ENCODE peak calls at places on chromosomes 4 and X, in four cellular contexts. F, E, B and V are unnamed samples. For H3K36me3, the result is how much of the 10 kb centered on the place peaks cover.

GRCh38 chr4:167578906-167579305 is 344.6 kb upstream of the SPOCK3 start:
- DNase-seq in B (no peak), E (no peak), F (no peak), V (peak)

GRCh38 chrX:33065415-33065814 is 145.9 kb downstream of the DMD start:
- DNase-seq in E (no peak), B (no peak), F (no peak), V (no peak)

GRCh38 chr4:22301253-22301652 is 214.6 kb downstream of the ADGRA3 start:
- DNase-seq in E (no peak), B (no peak), F (no peak), V (no peak)

GRCh38 chr4:6541789-6542188 is 33.2 kb upstream of the MAN2B2 start:
- DNase-seq in B (no peak), F (no peak), E (no peak), V (no peak)

GRCh38 chr4:140609548-140610425 is 41.0 kb upstream of the UCP1 start:
- DNase-seq in E (no peak), F (no peak), B (peak), V (peak)

GRCh38 chr4:84579410-84579791 is 3.5 kb upstream of the CDS1 start:
- DNase-seq in E (no peak), F (no peak), B (no peak), V (no peak)

GRCh38 chr4:125780159-125780558 is 465.4 kb downstream of the FAT4 start:
- DNase-seq in B (peak), F (no peak), E (no peak), V (no peak)

GRCh38 chr4:159048166-159048886 is 54.6 kb upstream of the RAPGEF2 start:
- DNase-seq in F (peak), B (peak), E (no peak), V (peak)

GRCh38 chrX:39144323-39144722 is 343.1 kb downstream of the MID1IP1 start:
- DNase-seq in F (no peak), E (no peak), B (no peak), V (no peak)

GRCh38 chr4:95355021-95355420 is 193.8 kb downstream of the UNC5C start:
- DNase-seq in E (no peak), F (no peak), B (no peak), V (no peak)

GRCh38 chr4:7423801-7424552 is 10.8 kb downstream of the PSAPL1 start:
- DNase-seq in F (peak), E (no peak), B (no peak), V (no peak)

GRCh38 chr4:154450971-154451370 is 40.6 kb downstream of the DCHS2 start:
- DNase-seq in F (no peak), E (no peak), B (no peak), V (no peak)

GRCh38 chr4:107825072-107825789 is 499 bp downstream of the SGMS2 start:
- DNase-seq in B (peak), F (peak), E (no peak), V (peak)

GRCh38 chr4:119728692-119729593 is 100.3 kb upstream of the PDE5A start:
- DNase-seq in F (no peak), E (no peak), B (peak), V (no peak)

GRCh38 chr4:112099701-112100289 is 45.5 kb upstream of the FAM241A start:
- DNase-seq in F (no peak), B (peak), E (no peak), V (no peak)

GRCh38 chrX:45449982-45450381 is 249.3 kb upstream of the DIPK2B start:
- DNase-seq in E (no peak), B (no peak), F (no peak), V (no peak)

GRCh38 chr4:37767546-37767945 is 58.9 kb upstream of the PGM2 start:
- DNase-seq in B (peak), E (no peak), F (peak), V (peak)

GRCh38 chrX:17405225-17405969 is 30.4 kb downstream of the NHS start:
- DNase-seq in F (no peak), B (no peak), E (no peak), V (no peak)

GRCh38 chr4:106297636-106298035 is 18.4 kb downstream of the TBCK start:
- DNase-seq in F (no peak), E (no peak), B (no peak), V (no peak)

GRCh38 chr4:38980903-38981676 is 51.1 kb downstream of the TMEM156 start:
- DNase-seq in E (no peak), B (peak), F (no peak), V (no peak)

GRCh38 chr4:11487876-11488545 is 59.3 kb upstream of the HS3ST1 start:
- DNase-seq in B (peak), F (no peak), E (no peak), V (no peak)

GRCh38 chr4:70336043-70336442 is 1.3 kb downstream of the CABS1 start:
- DNase-seq in F (no peak), E (no peak), B (no peak), V (no peak)

GRCh38 chr4:925171-925570 is 6.9 kb downstream of the GAK start:
- DNase-seq in B (no peak), F (no peak), E (no peak), V (no peak)

GRCh38 chr4:35151816-35152572 is 1092.3 kb downstream of the ARAP2 start:
- DNase-seq in F (no peak), B (no peak), E (no peak), V (peak)

GRCh38 chrX:42459735-42460134 is 318.2 kb downstream of the PPP1R2C start:
- DNase-seq in F (no peak), B (no peak), E (no peak), V (no peak)

GRCh38 chr4:75469896-75470295 is 44.3 kb downstream of the RCHY1 start:
- DNase-seq in B (no peak), F (no peak), E (no peak), V (no peak)

GRCh38 chr4:70925899-70926635 is 23.9 kb downstream of the MOB1B start:
- DNase-seq in F (no peak), B (no peak), E (no peak), V (no peak)

GRCh38 chr4:174882317-174882992 is 35.7 kb upstream of the ADAM29 start:
- DNase-seq in E (no peak), F (no peak), B (no peak), V (no peak)

GRCh38 chrX:132876509-132876837 is 82.0 kb downstream of the HS6ST2 start:
- DNase-seq in F (no peak), E (no peak), B (no peak), V (peak)

DNA sequence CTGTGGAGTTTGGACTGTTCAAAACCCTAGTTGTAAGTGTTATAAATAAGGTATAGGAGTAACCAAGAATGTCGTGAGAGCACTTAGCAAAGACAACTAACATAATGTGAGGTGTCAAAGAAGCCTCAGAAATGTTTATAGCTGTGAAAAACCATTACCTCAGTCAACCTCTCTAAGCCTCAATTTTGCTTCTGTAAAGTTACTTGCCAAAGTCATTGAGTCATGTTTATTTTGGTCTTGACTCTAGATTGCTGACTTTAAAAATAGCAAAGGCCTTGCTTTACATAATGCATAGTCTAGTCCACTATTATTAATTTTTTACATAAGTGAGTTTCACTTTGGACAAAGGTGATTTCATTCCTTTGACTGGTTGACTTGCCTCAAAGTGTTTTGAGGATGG is 257.6 kb upstream of the CXXC4 start:
- DNase-seq in E (no peak), B (peak), F (no peak), V (no peak)
- H3K4me3 ChIP-seq in E (no peak), B (no peak), F (no peak), V (no peak)

GRCh38 chr4:138412847-138413246 is 170.7 kb upstream of the SLC7A11 start:
- DNase-seq in B (no peak), E (no peak), F (no peak), V (no peak)
- H3K27ac ChIP-seq in B (no peak), E (no peak), F (no peak), V (no peak)

GRCh38 chrX:71296806-71297205 is 4.7 kb upstream of the ITGB1BP2 start:
- DNase-seq in F (no peak), E (no peak), B (no peak), V (no peak)
- H3K36me3 ChIP-seq in F (half or more), E (under half), B (under half), V (half or more)

GRCh38 chr4:172709376-172709775 is 459.2 kb upstream of the GALNT7 start:
- DNase-seq in E (no peak), F (no peak), B (no peak), V (no peak)
- H3K4me3 ChIP-seq in E (no peak), F (no peak), B (no peak), V (no peak)

DNA sequence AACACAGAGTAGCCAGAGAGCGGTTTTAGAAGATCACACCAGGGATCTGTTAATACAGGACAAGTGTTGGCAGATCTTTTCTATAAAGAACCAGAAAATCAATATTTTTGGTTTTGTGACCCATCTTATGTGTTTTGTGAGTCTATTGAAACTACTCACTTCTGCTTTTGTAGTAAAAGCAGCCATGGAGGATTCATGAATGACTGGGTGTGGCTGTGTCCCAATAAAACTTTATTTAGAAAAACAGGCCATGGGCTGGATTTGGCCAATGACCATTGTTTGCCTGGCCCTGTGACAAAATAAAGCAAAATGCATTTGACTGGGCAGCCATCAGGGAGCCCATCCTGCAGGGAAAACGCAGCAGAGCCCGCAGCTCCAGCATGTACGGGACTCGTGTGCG is 99.9 kb upstream of the ADRA2C start:
- DNase-seq in B (no peak), E (no peak), F (no peak), V (no peak)
- H3K27ac ChIP-seq in B (no peak), E (no peak), F (no peak), V (no peak)

DNA sequence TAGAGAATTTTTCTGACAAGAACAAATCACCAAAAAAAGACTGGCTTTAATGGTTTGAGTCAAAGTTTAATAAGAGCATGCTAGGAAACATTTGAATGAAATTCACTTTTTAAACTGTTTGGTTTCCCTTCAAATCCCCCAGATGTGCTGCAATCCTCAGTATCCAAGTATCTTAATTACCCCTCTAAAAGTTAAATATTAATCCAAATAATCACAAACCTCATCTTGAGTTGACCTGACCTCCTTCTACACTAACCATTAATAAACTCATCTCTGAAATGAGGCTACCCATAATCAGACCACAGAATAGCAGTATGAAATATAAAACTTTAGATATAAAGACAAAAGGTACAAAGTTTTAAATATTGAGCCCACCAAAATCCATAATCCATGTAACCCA is 10.1 kb downstream of the DHX15 start:
- DNase-seq in F (no peak), E (no peak), B (no peak), V (no peak)
- H3K36me3 ChIP-seq in F (half or more), E (under half), B (under half), V (half or more)

DNA sequence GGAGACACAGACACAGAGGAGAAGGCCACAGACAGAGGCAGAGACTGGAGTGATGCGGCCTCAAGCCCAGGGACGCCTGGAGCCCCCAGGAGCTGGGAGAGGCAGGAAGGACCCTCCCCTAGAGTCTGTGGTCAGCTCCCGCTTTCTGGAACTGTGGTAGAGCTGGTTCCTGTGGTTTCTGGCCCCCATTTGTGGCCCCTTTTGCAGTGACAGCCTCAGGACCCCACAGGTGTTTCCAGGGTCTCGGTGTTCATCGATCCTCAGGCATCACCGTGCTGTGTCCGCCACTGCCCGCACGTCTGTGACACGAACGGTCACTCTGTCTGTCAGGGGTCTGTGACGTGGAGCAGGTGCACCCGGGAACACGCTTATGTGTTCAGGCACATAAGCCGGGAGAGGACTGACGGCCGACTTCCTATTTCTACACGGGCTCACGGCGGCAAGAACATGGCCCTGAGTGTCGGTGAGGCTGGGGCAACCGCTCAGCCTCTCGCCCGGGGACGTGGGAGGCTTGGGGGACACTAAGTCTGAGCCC is 7.9 kb downstream of the GTPBP6 start:
- DNase-seq in F (no peak), B (no peak), E (no peak), V (no peak)
- H3K4me3 ChIP-seq in F (no peak), B (no peak), E (no peak), V (no peak)

GRCh38 chr4:25552580-25553271 is 102.9 kb upstream of the SLC34A2 start:
- DNase-seq in B (no peak), F (peak), E (no peak), V (no peak)
- H3K27ac ChIP-seq in B (no peak), F (peak), E (no peak), V (no peak)